ENCODE peak calls at places on chromosomes 7 and 10, in six cellular contexts. L is GM12878, P is HCT116, Q is K562, M is H1, J is HepG2. G is an unnamed sample.

GRCh38 chr7:3092468-3092867 is 48.8 kb upstream of the CARD11 start:
- DNase-seq in J (no peak), P (no peak), L (peak), M (no peak), Q (no peak), G (no peak)

GRCh38 chr10:103838851-103839512 is 16.4 kb downstream of the SH3PXD2A start:
- DNase-seq in Q (no peak), L (no peak), M (no peak), J (no peak), P (no peak), G (no peak)

GRCh38 chr7:138796038-138796580 is 1.7 kb upstream of the TMEM213 start:
- DNase-seq in L (no peak), J (no peak), P (no peak), Q (no peak), M (no peak), G (no peak)

GRCh38 chr7:100983451-100984187 is 14.3 kb downstream of the MUC12 start:
- DNase-seq in Q (no peak), L (no peak), J (no peak), P (peak), M (no peak), G (no peak)

GRCh38 chr7:159152816-159153215 is 8.1 kb upstream of the VIPR2 start:
- DNase-seq in L (no peak), J (no peak), M (no peak), Q (no peak), P (no peak), G (no peak)

GRCh38 chr10:102752266-102752930 is 8.7 kb downstream of the WBP1L start:
- DNase-seq in P (no peak), M (no peak), J (peak), Q (no peak), L (no peak), G (no peak)

GRCh38 chr10:75925999-75926398 is 494.6 kb downstream of the LRMDA start:
- DNase-seq in Q (no peak), M (no peak), P (no peak), J (no peak), L (no peak), G (no peak)

GRCh38 chr7:47893238-47893637 is 55.0 kb downstream of the PKD1L1 start:
- DNase-seq in J (peak), L (no peak), M (peak), P (peak), Q (peak), G (no peak)

GRCh38 chr7:55060690-55061414 is 42.0 kb downstream of the EGFR start:
- DNase-seq in L (no peak), Q (no peak), P (no peak), J (no peak), M (no peak), G (no peak)

GRCh38 chr10:102714621-102715455 is at the start of gene SFXN2:
- DNase-seq in J (no peak), L (no peak), Q (peak), P (no peak), M (no peak), G (peak)

GRCh38 chr10:132961420-132961803 is 19.0 kb upstream of the CFAP46 start:
- DNase-seq in P (no peak), M (no peak), Q (no peak), J (no peak), L (no peak), G (no peak)

GRCh38 chr7:135620980-135621850 is 41.1 kb upstream of the STMP1 start:
- DNase-seq in P (peak), J (peak), Q (peak), L (no peak), M (peak), G (peak)

GRCh38 chr7:13327669-13328068 is 640.2 kb downstream of the ARL4A start:
- DNase-seq in J (no peak), M (no peak), L (no peak), P (no peak), Q (no peak), G (no peak)

GRCh38 chr7:133053321-133053891 is 28.5 kb downstream of the CHCHD3 start:
- DNase-seq in L (no peak), J (no peak), P (no peak), Q (no peak), M (no peak), G (no peak)

GRCh38 chr10:133311570-133311969 is 2.9 kb downstream of the ZNF511 start:
- DNase-seq in M (no peak), P (no peak), Q (no peak), J (no peak), L (no peak), G (no peak)

GRCh38 chr10:97020452-97021400 is 165.0 kb downstream of the SLIT1 start:
- DNase-seq in J (no peak), P (no peak), M (no peak), Q (no peak), L (no peak), G (no peak)

GRCh38 chr10:69757553-69758309 is 44.0 kb upstream of the COL13A1 start:
- DNase-seq in J (no peak), L (no peak), M (no peak), P (no peak), Q (peak), G (no peak)

GRCh38 chr7:95772771-95773581 is 622 bp downstream of the DYNC1I1 start:
- DNase-seq in Q (no peak), J (no peak), M (no peak), P (no peak), L (no peak), G (no peak)

GRCh38 chr7:150405584-150406310 is 26.6 kb downstream of the ZNF775 start:
- DNase-seq in M (no peak), Q (no peak), J (no peak), P (no peak), L (no peak), G (no peak)

GRCh38 chr10:44352316-44353127 is 32.4 kb downstream of the CXCL12 start:
- DNase-seq in L (no peak), J (no peak), Q (no peak), P (no peak), M (no peak), G (no peak)

GRCh38 chr7:27921081-27921836 is 181.3 kb downstream of the TAX1BP1 start:
- DNase-seq in M (peak), P (peak), Q (peak), L (peak), J (peak), G (peak)

GRCh38 chr7:44279286-44279685 is 46.1 kb downstream of the CAMK2B start:
- DNase-seq in Q (no peak), M (no peak), L (no peak), J (no peak), P (no peak), G (no peak)

GRCh38 chr10:21724695-21725371 is 190.8 kb downstream of the MLLT10 start:
- DNase-seq in J (peak), M (no peak), Q (peak), L (peak), P (peak), G (peak)

GRCh38 chr10:89086801-89087513 is 96.4 kb downstream of the FAS start:
- DNase-seq in Q (peak), M (peak), P (no peak), J (no peak), L (no peak), G (peak)

GRCh38 chr10:126065751-126066150 is 169.4 kb downstream of the FANK1 start:
- DNase-seq in M (no peak), L (no peak), Q (no peak), J (no peak), P (no peak), G (no peak)

GRCh38 chr7:120273476-120273975 is 551 bp downstream of the KCND2 start:
- DNase-seq in J (peak), P (no peak), M (no peak), L (peak), Q (no peak), G (peak)

GRCh38 chr7:70530191-70530590 is 601.8 kb upstream of the GALNT17 start:
- DNase-seq in J (no peak), P (no peak), Q (no peak), M (no peak), L (no peak), G (no peak)

GRCh38 chr7:3494890-3495289 is 193.8 kb downstream of the SDK1 start:
- DNase-seq in Q (no peak), M (no peak), P (no peak), J (no peak), L (no peak), G (no peak)

GRCh38 chr7:67654622-67655021 is 658.0 kb downstream of the TYW1 start:
- DNase-seq in M (no peak), Q (no peak), P (no peak), J (no peak), L (no peak), G (no peak)

GRCh38 chr7:149784251-149784608 is 10.8 kb upstream of the ZNF467 start:
- DNase-seq in M (no peak), Q (no peak), P (no peak), L (no peak), J (no peak), G (no peak)

GRCh38 chr10:29440981-29441380 is 152.1 kb downstream of the LYZL1 start:
- DNase-seq in J (no peak), M (no peak), Q (no peak), L (no peak), P (no peak), G (no peak)

GRCh38 chr7:2663121-2663886 is 24.7 kb upstream of the AMZ1 start:
- DNase-seq in L (no peak), M (no peak), Q (no peak), P (no peak), J (peak), G (no peak)

GRCh38 chr10:16009736-16010259 is 149.5 kb upstream of the MINDY3 start:
- DNase-seq in J (no peak), M (no peak), Q (no peak), P (no peak), L (no peak), G (no peak)

GRCh38 chr10:16016688-16017087 is 156.4 kb upstream of the MINDY3 start:
- DNase-seq in M (no peak), L (no peak), P (no peak), Q (peak), J (no peak), G (no peak)

GRCh38 chr10:16014469-16014868 is 154.2 kb upstream of the MINDY3 start:
- DNase-seq in Q (no peak), M (no peak), J (no peak), L (no peak), P (no peak), G (no peak)

GRCh38 chr10:16011548-16011947 is 151.2 kb upstream of the MINDY3 start:
- DNase-seq in M (no peak), J (no peak), L (no peak), P (no peak), Q (no peak), G (no peak)
- TF ChIP-seq ZNF274 in M (no peak), J (no peak), L (no peak), P (no peak), Q (no peak), G (no peak)

GRCh38 chr7:94296886-94297285 is 97.8 kb upstream of the COL1A2 start:
- DNase-seq in L (no peak), Q (no peak), P (no peak), M (no peak), J (no peak), G (no peak)

GRCh38 chr7:94298943-94299342 is 95.8 kb upstream of the COL1A2 start:
- DNase-seq in L (no peak), P (no peak), J (no peak), Q (no peak), M (no peak), G (no peak)

GRCh38 chr7:94294471-94295131 is 100.1 kb upstream of the COL1A2 start:
- DNase-seq in P (no peak), M (no peak), J (no peak), L (no peak), Q (no peak), G (no peak)

GRCh38 chr7:94297397-94297838 is 97.3 kb upstream of the COL1A2 start:
- DNase-seq in Q (no peak), M (no peak), P (no peak), L (no peak), J (no peak), G (no peak)

GRCh38 chr7:94295805-94296204 is 98.9 kb upstream of the COL1A2 start:
- DNase-seq in J (peak), Q (no peak), P (no peak), M (no peak), L (no peak), G (no peak)
- TF ChIP-seq ZNF274 in J (no peak), Q (no peak), P (no peak), M (no peak), L (no peak), G (no peak)

DNA sequence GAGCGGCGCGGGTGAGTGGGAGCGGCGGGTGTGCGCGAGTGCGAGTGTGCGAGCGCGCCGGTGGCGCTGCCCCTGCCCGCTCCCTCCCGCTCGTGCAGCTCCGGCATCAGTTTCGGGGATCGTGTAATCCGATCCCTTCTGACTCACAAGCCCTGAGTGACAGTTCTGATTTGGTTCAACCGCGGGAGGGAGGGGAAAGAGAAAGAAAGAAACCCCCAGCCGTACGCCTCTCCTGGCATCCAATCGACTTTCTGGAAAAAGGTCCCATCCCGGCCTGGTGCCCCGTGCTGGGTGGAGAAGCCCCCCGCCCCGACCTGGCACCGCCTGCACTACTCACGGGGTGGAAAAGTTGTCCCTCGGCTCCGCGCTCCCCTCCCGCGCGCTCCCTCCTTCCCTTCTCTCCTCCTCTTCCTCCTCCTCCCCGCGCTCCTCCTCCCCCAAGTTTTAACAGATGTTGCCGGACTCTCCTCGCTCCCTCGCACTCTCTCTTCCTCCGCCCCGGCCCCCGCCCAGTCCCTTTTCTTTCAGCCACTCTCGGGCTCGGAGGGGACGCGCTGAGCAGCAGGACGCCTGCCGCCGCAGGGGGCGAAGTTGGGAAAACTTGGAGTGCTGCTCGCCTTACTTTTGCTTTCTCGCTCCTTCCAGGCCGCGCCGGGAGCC is at the start of gene GLI3:
- DNase-seq in P (no peak), M (no peak), Q (peak), L (no peak), J (no peak), G (peak)
- TF ChIP-seq ZNF274 in P (no peak), M (no peak), Q (no peak), L (no peak), J (no peak), G (no peak)

GRCh38 chr10:62766383-62766782 is 38.1 kb upstream of the ADO start:
- DNase-seq in P (no peak), Q (no peak), J (no peak), M (no peak), L (no peak), G (no peak)

GRCh38 chr10:62765726-62766125 is 38.8 kb upstream of the ADO start:
- DNase-seq in M (no peak), Q (no peak), J (no peak), P (no peak), L (no peak), G (no peak)

GRCh38 chr10:62772186-62772950 is 32.2 kb upstream of the ADO start:
- DNase-seq in P (no peak), J (no peak), M (no peak), L (no peak), Q (no peak), G (no peak)

DNA sequence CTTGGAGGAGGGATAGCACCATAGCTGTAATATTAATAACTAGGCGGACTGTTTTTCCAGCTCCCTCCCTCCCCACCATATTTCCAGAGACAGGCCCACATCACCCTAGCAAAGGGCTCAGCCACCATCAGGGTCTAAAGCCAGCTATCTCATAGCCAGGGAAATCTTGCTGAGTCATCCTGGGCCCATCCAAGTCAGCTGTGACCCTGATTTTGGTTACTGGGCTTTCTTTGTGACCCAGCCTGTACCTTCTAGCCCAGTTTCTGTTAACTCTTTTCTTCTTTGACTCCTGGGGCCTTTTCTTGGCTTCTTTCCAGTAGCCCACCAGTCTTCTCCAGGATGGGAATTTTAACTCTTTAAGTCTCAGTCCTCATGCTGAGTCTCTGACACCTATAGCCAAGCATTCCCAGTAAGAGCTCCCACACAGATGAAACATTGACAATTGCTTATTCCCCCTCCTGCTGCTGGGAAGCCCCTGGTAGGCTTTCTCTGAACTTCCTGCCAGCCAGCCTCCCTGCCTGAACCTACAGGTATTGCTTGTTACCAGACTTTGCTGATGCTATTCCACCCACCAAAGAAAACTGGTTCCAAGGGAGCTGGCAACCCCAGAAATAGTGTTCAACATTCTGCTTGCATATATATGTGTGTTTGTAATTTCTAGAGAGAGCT is 34.8 kb upstream of the ADO start:
- DNase-seq in L (no peak), M (no peak), Q (peak), P (no peak), J (no peak), G (no peak)
- TF ChIP-seq ZNF274 in L (no peak), M (no peak), Q (no peak), P (no peak), J (no peak), G (no peak)

GRCh38 chr10:48656241-48656921 is 28.3 kb upstream of the WDFY4 start:
- DNase-seq in J (peak), P (peak), M (peak), L (peak), Q (peak), G (peak)

GRCh38 chr10:48653944-48654698 is 30.6 kb upstream of the WDFY4 start:
- DNase-seq in L (no peak), J (no peak), M (no peak), P (no peak), Q (no peak), G (no peak)

GRCh38 chr10:48656928-48657327 is 27.7 kb upstream of the WDFY4 start:
- DNase-seq in L (no peak), Q (no peak), J (no peak), P (no peak), M (no peak), G (no peak)

GRCh38 chr10:48653347-48653746 is 31.3 kb upstream of the WDFY4 start:
- DNase-seq in J (no peak), Q (no peak), P (no peak), L (no peak), M (no peak), G (no peak)

DNA sequence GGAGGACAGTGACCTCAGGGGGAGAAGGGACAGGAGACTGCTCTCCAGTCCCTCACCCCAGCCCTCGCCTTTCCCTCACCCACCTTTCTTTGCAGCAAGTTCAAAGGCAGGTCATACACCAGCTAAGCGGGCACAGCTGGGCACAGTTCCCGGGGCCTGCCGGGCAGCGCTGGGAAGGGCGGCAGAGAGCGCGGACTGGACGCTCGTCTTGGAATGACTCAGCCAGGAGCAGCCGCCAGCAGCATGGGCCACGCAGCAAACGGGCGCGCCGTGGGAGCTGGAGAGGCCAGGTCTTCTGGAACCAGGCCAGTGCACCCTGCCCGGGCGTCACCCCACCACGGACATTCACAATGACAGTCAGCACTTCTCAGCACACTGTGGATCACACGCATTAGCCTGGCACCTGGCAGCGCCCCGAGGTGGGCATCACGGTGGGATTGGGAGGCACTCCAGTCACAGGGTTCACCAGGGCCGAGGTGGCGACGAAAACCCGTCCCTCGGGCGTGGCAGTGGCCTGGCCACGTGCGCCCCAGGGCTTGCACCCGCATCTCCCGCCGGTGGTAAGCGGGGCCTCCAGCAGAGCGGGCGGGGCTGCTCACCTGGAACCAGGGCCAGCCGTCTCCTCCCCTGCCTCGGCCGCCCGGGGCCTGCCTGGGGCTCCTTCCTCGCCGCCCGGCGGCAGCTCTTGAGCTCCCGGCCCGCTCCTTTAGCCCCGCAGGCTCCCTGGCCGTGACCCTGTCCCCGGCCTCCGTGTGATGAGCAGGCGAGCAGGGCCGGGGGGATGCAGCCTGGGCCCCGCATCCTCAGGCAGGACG is 29.0 kb upstream of the WDFY4 start:
- DNase-seq in M (no peak), P (no peak), L (no peak), J (no peak), Q (peak), G (no peak)
- TF ChIP-seq ZNF274 in M (no peak), P (no peak), L (no peak), J (no peak), Q (no peak), G (no peak)

GRCh38 chr7:131431289-131431688 is 103.6 kb downstream of the MKLN1 start:
- DNase-seq in M (no peak), P (no peak), Q (no peak), J (no peak), L (no peak), G (no peak)
- TF ChIP-seq ZNF274 in M (no peak), P (no peak), Q (no peak), J (no peak), L (no peak), G (no peak)

GRCh38 chr7:34389332-34390078 is 268.5 kb upstream of the NPSR1 start:
- DNase-seq in L (no peak), Q (no peak), M (no peak), J (no peak), P (no peak), G (no peak)
- TF ChIP-seq ZNF274 in L (no peak), Q (no peak), M (no peak), J (no peak), P (no peak), G (no peak)

GRCh38 chr7:121605297-121605640 is 209.2 kb upstream of the FAM3C start:
- DNase-seq in J (peak), P (no peak), Q (no peak), L (no peak), M (no peak), G (no peak)
- TF ChIP-seq ZNF274 in J (no peak), P (no peak), Q (no peak), L (no peak), M (no peak), G (no peak)

G was measured in NT2/D1.